ENCODE peak calls at places on chromosomes 11 and 22, in seven cellular contexts. L is keratinocyte, P is PC-3, Q is PC-9, A is SK-N-SH, D is hepatocyte, I is neuronal stem cell. S is an unnamed sample.

GRCh38 chr11:1387961-1388762 is 1.6 kb upstream of the BRSK2 start:
- DNase-seq in L (no peak), P (no peak), Q (peak; percentile 47), A (no peak), D (no peak), I (no peak), S (peak; percentile 82)

GRCh38 chr11:36296925-36297604 is 977 bp downstream of the PRR5L start:
- DNase-seq in L (no peak), P (no peak), Q (no peak), A (no peak), D (no peak), I (no peak), S (peak; percentile 32)

GRCh38 chr11:12693485-12694181 is 19.4 kb downstream of the TEAD1 start:
- DNase-seq in L (peak; percentile 85), P (peak; percentile 96), Q (peak; percentile 44), A (peak; percentile 34), D (peak; percentile 73), I (no peak), S (peak; percentile 83)

GRCh38 chr11:44915621-44916020 is 35.1 kb downstream of the TP53I11 start:
- DNase-seq in L (no peak), P (no peak), Q (no peak), A (no peak), D (no peak), I (no peak), S (no peak)

GRCh38 chr22:39941661-39942060 is 18.5 kb upstream of the TMA7B start:
- DNase-seq in L (no peak), P (no peak), Q (no peak), A (no peak), D (no peak), I (no peak), S (no peak)

GRCh38 chr22:29320546-29320945 is 5.0 kb upstream of the RASL10A start:
- DNase-seq in L (no peak), P (no peak), Q (no peak), A (no peak), D (no peak), I (no peak), S (peak; percentile 85)

GRCh38 chr22:19056951-19057401 is 65.2 kb downstream of the DGCR2 start:
- DNase-seq in L (no peak), P (no peak), Q (no peak), A (no peak), D (no peak), I (no peak), S (no peak)

GRCh38 chr22:37631448-37632173 is 7.9 kb upstream of the SH3BP1 start:
- DNase-seq in L (no peak), P (no peak), Q (no peak), A (no peak), D (no peak), I (no peak), S (peak; percentile 83)

GRCh38 chr11:118663381-118663780 is 16.1 kb downstream of the TREH start:
- DNase-seq in L (no peak), P (no peak), Q (no peak), A (no peak), D (peak; percentile 1), I (no peak), S (peak; percentile 90)

GRCh38 chr22:30413001-30413400 is 12.6 kb upstream of the MTFP1 start:
- DNase-seq in L (no peak), P (no peak), Q (no peak), A (no peak), D (no peak), I (no peak), S (no peak)

GRCh38 chr11:65911682-65912568 is 6.9 kb downstream of the C11orf68 start:
- DNase-seq in L (no peak), P (peak; percentile 99), Q (peak; percentile 70), A (peak; percentile 84), D (peak; percentile 68), I (no peak), S (peak; percentile 96)

GRCh38 chr22:29394931-29395581 is 6.7 kb upstream of the AP1B1 start:
- DNase-seq in L (no peak), P (peak; percentile 74), Q (peak; percentile 45), A (peak; percentile 82), D (peak; percentile 89), I (peak; percentile 66), S (peak; percentile 94)

GRCh38 chr22:33896801-33897620 is 23.3 kb downstream of the LARGE1 start:
- DNase-seq in L (no peak), P (no peak), Q (no peak), A (peak; percentile 32), D (no peak), I (no peak), S (no peak)

GRCh38 chr11:86639172-86639571 is 33.2 kb downstream of the ME3 start:
- DNase-seq in L (no peak), P (peak; percentile 90), Q (no peak), A (no peak), D (no peak), I (no peak), S (no peak)

GRCh38 chr11:33753304-33753703 is 17.1 kb upstream of the CD59 start:
- DNase-seq in L (no peak), P (peak; percentile 21), Q (no peak), A (no peak), D (no peak), I (no peak), S (no peak)

GRCh38 chr22:47401976-47402770 is 639.7 kb downstream of the TBC1D22A start:
- DNase-seq in L (no peak), P (no peak), Q (no peak), A (no peak), D (no peak), I (no peak), S (peak; percentile 55)

GRCh38 chr11:75394086-75394840 is 5.1 kb upstream of the RPS3 start:
- DNase-seq in L (no peak), P (no peak), Q (no peak), A (no peak), D (no peak), I (no peak), S (no peak)

GRCh38 chr22:23913661-23914353 is 19.6 kb downstream of the MIF start:
- DNase-seq in L (peak; percentile 85), P (peak; percentile 95), Q (peak; percentile 97), A (peak; percentile 98), D (peak; percentile 100), I (peak; percentile 96), S (peak; percentile 99)

GRCh38 chr11:115480611-115481010 is 23.6 kb downstream of the CADM1 start:
- DNase-seq in L (no peak), P (no peak), Q (no peak), A (no peak), D (no peak), I (no peak), S (no peak)

GRCh38 chr22:43849731-43850130 is 12.6 kb downstream of the SULT4A1 start:
- DNase-seq in L (no peak), P (no peak), Q (no peak), A (no peak), D (no peak), I (no peak), S (no peak)

GRCh38 chr11:28727254-28727653 is 619.1 kb downstream of the METTL15 start:
- DNase-seq in L (no peak), P (no peak), Q (no peak), A (no peak), D (no peak), I (no peak), S (peak; percentile 36)

DNA sequence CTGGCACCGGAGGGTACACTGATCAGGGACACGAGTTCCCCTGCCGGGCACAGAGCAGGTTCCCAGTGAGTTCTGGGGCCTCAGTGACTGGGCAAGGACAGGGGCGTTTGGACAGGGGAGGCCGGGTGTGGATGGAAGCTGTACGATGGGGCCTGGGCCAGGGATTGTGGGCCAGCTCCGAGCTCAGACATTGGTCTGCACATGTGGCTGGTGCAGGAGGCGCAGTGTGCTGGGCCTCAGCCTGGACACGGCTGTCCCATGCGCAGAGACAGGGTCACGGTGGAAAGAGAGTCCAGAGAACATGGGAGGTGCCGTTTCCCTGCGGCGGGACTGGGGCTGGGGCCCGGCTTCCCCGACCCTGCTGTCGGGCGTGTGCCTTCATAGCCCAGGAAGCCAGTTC is 60.7 kb downstream of the CDKN1C start:
- DNase-seq in L (no peak), P (no peak), Q (no peak), A (no peak), D (no peak), I (no peak), S (no peak)
- H3K4me2 ChIP-seq in L (no peak overlapping the region), P (no peak overlapping the region), Q (peak overlapping the region; percentile 87), A (no peak overlapping the region), D (peak overlapping the region; percentile 65), I (no peak overlapping the region), S (peak overlapping the region; percentile 77)

GRCh38 chr11:70048279-70049024 is 29.7 kb upstream of the ANO1 start:
- DNase-seq in L (no peak), P (peak; percentile 99), Q (peak; percentile 84), A (peak; percentile 67), D (peak; percentile 23), I (peak; percentile 30), S (no peak)

GRCh38 chr11:70040869-70041501 is 37.1 kb upstream of the ANO1 start:
- DNase-seq in L (no peak), P (no peak), Q (no peak), A (no peak), D (no peak), I (no peak), S (no peak)

GRCh38 chr11:70040452-70040851 is 37.7 kb upstream of the ANO1 start:
- DNase-seq in L (no peak), P (no peak), Q (no peak), A (no peak), D (no peak), I (no peak), S (no peak)

GRCh38 chr11:70046089-70046488 is 32.0 kb upstream of the ANO1 start:
- DNase-seq in L (no peak), P (no peak), Q (no peak), A (no peak), D (no peak), I (no peak), S (no peak)

GRCh38 chr11:70043482-70043881 is 34.6 kb upstream of the ANO1 start:
- DNase-seq in L (no peak), P (no peak), Q (no peak), A (no peak), D (no peak), I (no peak), S (no peak)
- H3K9me3 ChIP-seq in L (peaks cover 13% of the 10 kb centered on the region), P (peaks cover 32% of the 10 kb centered on the region), Q (peaks cover 39% of the 10 kb centered on the region), A (peaks cover 18% of the 10 kb centered on the region), D (peaks cover 19% of the 10 kb centered on the region), I (peaks cover 9% of the 10 kb centered on the region), S (peaks cover 8% of the 10 kb centered on the region)

GRCh38 chr22:46036558-46037408 is 59.8 kb upstream of the WNT7B start:
- DNase-seq in L (no peak), P (peak; percentile 57), Q (peak; percentile 39), A (peak; percentile 69), D (peak; percentile 67), I (no peak), S (peak; percentile 78)
- H2AFZ ChIP-seq in L (no peak overlapping the region), P (peak overlapping the region; percentile 61), Q (peak overlapping the region; percentile 95), A (no peak overlapping the region), D (peak overlapping the region; percentile 61), I (peak overlapping the region; percentile 94), S (peak overlapping the region; percentile 74)

DNA sequence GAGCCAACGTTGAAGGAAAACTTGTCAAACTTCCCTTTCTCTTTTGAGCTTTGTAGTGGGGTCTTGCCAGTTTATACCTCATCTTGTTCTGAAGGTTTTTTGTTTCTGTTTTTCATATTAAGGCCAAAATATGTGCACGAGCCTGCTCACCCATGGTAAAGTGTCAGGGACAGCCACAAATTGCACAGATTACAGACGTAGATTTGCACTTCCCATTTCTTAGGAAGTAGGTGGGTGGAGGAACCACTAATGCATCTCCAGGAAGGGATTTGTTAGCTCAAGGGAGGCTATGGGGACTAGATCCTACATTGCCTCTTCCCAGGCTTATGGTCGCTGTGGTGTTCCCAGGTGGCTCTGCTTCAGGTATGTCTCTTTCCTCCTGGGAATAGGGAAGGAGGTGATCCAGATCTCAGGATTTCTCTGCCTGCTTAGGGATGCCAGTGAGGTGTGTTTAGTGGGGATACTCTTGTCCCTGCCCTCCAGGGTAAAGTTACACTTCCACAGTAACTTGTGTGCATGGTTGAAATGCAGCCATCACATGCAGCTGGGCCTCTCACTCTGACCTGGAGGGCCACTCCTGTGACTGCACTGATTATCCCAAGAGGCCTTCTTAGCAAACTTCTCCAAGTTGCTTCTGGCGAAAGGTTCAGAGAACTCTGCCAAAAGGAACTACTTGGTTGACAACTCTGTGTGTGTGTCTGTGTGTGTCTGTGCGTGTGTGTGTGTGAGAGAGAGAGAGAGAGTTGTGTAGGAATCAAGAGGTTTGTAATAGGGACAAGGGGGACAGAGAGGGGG is 9.8 kb downstream of the PPFIBP2 start:
- DNase-seq in L (no peak), P (no peak), Q (no peak), A (no peak), D (no peak), I (no peak), S (no peak)
- H3K4me2 ChIP-seq in L (no peak overlapping the region), P (no peak overlapping the region), Q (no peak overlapping the region), A (no peak overlapping the region), D (no peak overlapping the region), I (no peak overlapping the region), S (no peak overlapping the region)

S was measured in osteoblast.